ENCODE peak calls at places on chromosomes 11 and 22, in seven cellular contexts. S is right lobe of liver, I is K562, M is HL-60, E is pancreas, U is IMR-90, L is uterus. J is an unnamed sample.

GRCh38 chr11:46330887-46331652 is 16.2 kb upstream of the DGKZ start:
- DNase-seq in S (no peak), I (no peak), M (no peak), E (no peak), U (no peak), L (no peak), J (no peak)

GRCh38 chr11:72951193-72951592 is 137.0 kb downstream of the ATG16L2 start:
- DNase-seq in S (peak; percentile 72), I (no peak), M (peak; percentile 86), E (no peak), U (peak; percentile 69), L (no peak), J (peak; percentile 85)

GRCh38 chr11:128470081-128470480 is 117.3 kb downstream of the ETS1 start:
- DNase-seq in S (no peak), I (no peak), M (no peak), E (no peak), U (no peak), L (no peak), J (no peak)

GRCh38 chr11:118435233-118435892 is 929 bp upstream of the KMT2A start:
- DNase-seq in S (peak; percentile 70), I (peak; percentile 70), M (peak; percentile 77), E (peak; percentile 55), U (peak; percentile 20), L (peak; percentile 30), J (peak; percentile 89)

GRCh38 chr11:103624708-103625623 is 411.5 kb upstream of the DDI1 start:
- DNase-seq in S (no peak), I (no peak), M (no peak), E (no peak), U (peak; percentile 98), L (no peak), J (peak; percentile 93)

GRCh38 chr11:47797633-47798032 is 30.5 kb upstream of the FNBP4 start:
- DNase-seq in S (no peak), I (no peak), M (peak; percentile 16), E (no peak), U (peak; percentile 89), L (no peak), J (no peak)

GRCh38 chr11:27443746-27444465 is 28.7 kb downstream of the LGR4 start:
- DNase-seq in S (no peak), I (no peak), M (no peak), E (no peak), U (no peak), L (no peak), J (no peak)

GRCh38 chr11:95715777-95716241 is 73.8 kb downstream of the FAM76B start:
- DNase-seq in S (no peak), I (no peak), M (no peak), E (peak; percentile 10), U (no peak), L (no peak), J (peak; percentile 61)

GRCh38 chr11:85947431-85948272 is 92.5 kb downstream of the CCDC83 start:
- DNase-seq in S (no peak), I (no peak), M (peak; percentile 31), E (no peak), U (peak; percentile 93), L (peak; percentile 58), J (no peak)

GRCh38 chr11:68256331-68256741 is 15.4 kb downstream of the C11orf24 start:
- DNase-seq in S (no peak), I (no peak), M (no peak), E (no peak), U (peak; percentile 45), L (peak; percentile 55), J (peak; percentile 67)

GRCh38 chr22:42434748-42435425 is 2.7 kb upstream of the NFAM1 start:
- DNase-seq in S (no peak), I (no peak), M (peak; percentile 21), E (no peak), U (no peak), L (no peak), J (no peak)

GRCh38 chr11:45323598-45324249 is 37.6 kb upstream of the SYT13 start:
- DNase-seq in S (no peak), I (no peak), M (no peak), E (no peak), U (no peak), L (no peak), J (no peak)

GRCh38 chr22:50186181-50186731 is 543 bp downstream of the TRABD start:
- DNase-seq in S (no peak), I (no peak), M (no peak), E (peak; percentile 43), U (no peak), L (no peak), J (peak; percentile 24)

GRCh38 chr22:27393371-27393770 is 408.2 kb downstream of the MN1 start:
- DNase-seq in S (no peak), I (no peak), M (no peak), E (peak; percentile 30), U (no peak), L (no peak), J (no peak)

GRCh38 chr22:27394806-27395404 is 406.7 kb downstream of the MN1 start:
- DNase-seq in S (no peak), I (no peak), M (no peak), E (no peak), U (no peak), L (no peak), J (no peak)

GRCh38 chr22:27388090-27388600 is 413.4 kb downstream of the MN1 start:
- DNase-seq in S (peak; percentile 12), I (no peak), M (no peak), E (no peak), U (no peak), L (no peak), J (no peak)

GRCh38 chr22:27387561-27387960 is 414.0 kb downstream of the MN1 start:
- DNase-seq in S (peak; percentile 11), I (no peak), M (no peak), E (no peak), U (no peak), L (no peak), J (no peak)

GRCh38 chr22:27391092-27391770 is 410.3 kb downstream of the MN1 start:
- DNase-seq in S (peak; percentile 29), I (no peak), M (no peak), E (no peak), U (no peak), L (peak; percentile 59), J (peak; percentile 83)
- TF ChIP-seq CTCF in S (no peak), I (no peak), M (no peak), E (no peak), U (no peak), L (no peak), J (no peak)

GRCh38 chr22:23526588-23527315 is 53.3 kb downstream of the IGLL1 start:
- DNase-seq in S (no peak), I (no peak), M (no peak), E (no peak), U (no peak), L (no peak), J (no peak)

GRCh38 chr22:23525510-23525909 is 54.6 kb downstream of the IGLL1 start:
- DNase-seq in S (no peak), I (no peak), M (no peak), E (no peak), U (no peak), L (no peak), J (no peak)

GRCh38 chr22:23523746-23524145 is 56.3 kb downstream of the IGLL1 start:
- DNase-seq in S (no peak), I (no peak), M (no peak), E (no peak), U (no peak), L (no peak), J (no peak)

GRCh38 chr22:23522642-23523251 is 57.3 kb downstream of the IGLL1 start:
- DNase-seq in S (no peak), I (no peak), M (no peak), E (no peak), U (no peak), L (no peak), J (peak; percentile 63)

DNA sequence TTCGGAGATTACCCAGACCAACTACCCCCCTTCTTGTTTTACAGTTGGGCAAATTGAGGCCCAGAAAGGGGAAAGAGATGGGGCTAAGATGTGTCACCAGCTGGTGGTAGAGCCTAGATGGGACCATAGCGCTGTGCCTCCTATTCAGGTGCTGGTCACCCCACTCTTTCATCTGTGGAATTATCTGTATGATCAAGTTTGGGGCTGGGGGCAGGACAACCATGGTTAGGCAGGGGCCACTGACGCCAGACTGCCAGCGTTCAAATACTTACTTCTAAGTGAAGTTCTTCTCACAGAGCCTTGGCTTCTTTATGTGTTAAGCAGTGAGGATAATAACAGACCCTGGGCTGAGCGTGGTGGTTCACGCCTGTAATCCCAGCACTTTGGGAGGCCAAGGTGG is 55.9 kb downstream of the IGLL1 start:
- DNase-seq in S (no peak), I (no peak), M (no peak), E (no peak), U (no peak), L (no peak), J (no peak)
- H3K27ac ChIP-seq in S (no peak overlapping the region), I (no peak overlapping the region), M (no peak overlapping the region), E (no peak overlapping the region), U (no peak overlapping the region), L (no peak overlapping the region), J (peak overlapping the region; percentile 98)

GRCh38 chr11:79371152-79371551 is 69.7 kb downstream of the TENM4 start:
- DNase-seq in S (no peak), I (no peak), M (no peak), E (no peak), U (no peak), L (no peak), J (no peak)

GRCh38 chr11:79371724-79372123 is 69.1 kb downstream of the TENM4 start:
- DNase-seq in S (no peak), I (no peak), M (no peak), E (no peak), U (no peak), L (no peak), J (no peak)

GRCh38 chr11:79377399-79377798 is 63.4 kb downstream of the TENM4 start:
- DNase-seq in S (no peak), I (no peak), M (no peak), E (no peak), U (no peak), L (no peak), J (no peak)

GRCh38 chr11:79374707-79375106 is 66.1 kb downstream of the TENM4 start:
- DNase-seq in S (no peak), I (no peak), M (no peak), E (no peak), U (no peak), L (no peak), J (no peak)

DNA sequence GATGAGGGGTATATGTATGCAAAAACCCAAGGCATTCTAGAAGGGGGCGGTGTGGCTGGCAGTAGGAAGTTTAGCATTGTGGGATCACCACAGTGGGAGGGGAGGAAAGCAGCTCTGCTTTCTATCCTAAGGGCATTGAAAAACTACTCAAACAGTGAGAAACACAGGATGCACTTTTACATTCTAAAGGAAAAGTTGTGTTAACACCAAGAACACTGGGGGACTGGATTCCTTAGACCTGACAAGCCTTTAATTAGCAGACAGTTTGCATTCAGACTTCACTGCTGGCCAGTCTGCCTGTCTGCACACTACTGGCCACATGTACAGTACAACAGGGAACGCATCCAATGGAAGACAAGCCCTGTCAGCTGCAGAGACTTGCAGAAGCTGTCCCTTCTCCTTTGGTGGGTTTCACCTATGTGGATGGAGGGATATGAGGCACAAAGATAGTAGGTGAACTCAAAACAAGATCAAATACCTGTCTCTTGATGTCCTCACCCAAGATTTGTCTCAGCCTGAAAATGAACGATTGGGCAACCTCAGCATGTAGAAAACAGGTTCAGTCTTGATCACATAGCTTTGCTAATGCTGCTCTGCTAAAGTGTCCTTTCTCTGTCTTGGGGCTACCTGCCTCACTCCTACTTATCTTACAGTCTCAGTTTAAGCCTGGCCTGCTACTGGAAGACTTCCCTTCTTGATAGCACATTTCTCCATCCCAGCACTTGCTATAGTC is 64.8 kb downstream of the TENM4 start:
- DNase-seq in S (no peak), I (no peak), M (no peak), E (no peak), U (no peak), L (no peak), J (no peak)
- TF ChIP-seq CTCF in S (no peak), I (no peak), M (no peak), E (no peak), U (no peak), L (no peak), J (no peak)

GRCh38 chr11:66857927-66858185 is 992 bp downstream of the LRFN4 start:
- DNase-seq in S (no peak), I (no peak), M (no peak), E (no peak), U (no peak), L (no peak), J (no peak)
- H3K27ac ChIP-seq in S (no peak overlapping the region), I (no peak overlapping the region), M (peak overlapping the region; percentile 71), E (no peak overlapping the region), U (no peak overlapping the region), L (no peak overlapping the region), J (no peak overlapping the region)